ENCODE peak calls at places on chromosomes 5 and 9, in five cellular contexts. R is RWPE1; B is T-helper 2 cell treated with Interferon-gamma antibody and Interleukin-4, amounts not matched to agents 5 μg/mL and 100 μg/mL, for 36 hours; X is neural crest cell; E is retina. F is an unnamed sample.
A peak's percentile ranks its signal among the peaks of the same experiment; 100 is the strongest.

GRCh38 chr5:171628344-171628743 is 157.3 kb upstream of the SMIM23 start:
- DNase-seq in R (no peak), E (no peak), X (no peak), B (no peak), F (no peak)

GRCh38 chr9:120617637-120617979 is 37.6 kb upstream of the CDK5RAP2 start:
- DNase-seq in B (no peak), R (no peak), X (no peak), E (no peak), F (no peak)

GRCh38 chr5:120734033-120734432 is 269.9 kb downstream of the PRR16 start:
- DNase-seq in R (no peak), E (no peak), B (no peak), X (no peak), F (no peak)

GRCh38 chr5:158560170-158560569 is 539.5 kb downstream of the EBF1 start:
- DNase-seq in E (peak; percentile 25), X (no peak), R (peak; percentile 51), B (no peak), F (no peak)

GRCh38 chr5:35838370-35839042 is 18.2 kb upstream of the IL7R start:
- DNase-seq in X (no peak), R (no peak), E (no peak), B (no peak), F (no peak)

GRCh38 chr9:22416692-22417060 is 29.9 kb upstream of the DMRTA1 start:
- DNase-seq in E (no peak), X (no peak), B (no peak), R (no peak), F (no peak)

GRCh38 chr9:33148367-33149019 is 18.6 kb downstream of the B4GALT1 start:
- DNase-seq in B (no peak), E (no peak), X (no peak), R (no peak), F (no peak)

GRCh38 chr5:36108758-36109245 is 42.1 kb upstream of the UGT3A2 start:
- DNase-seq in E (no peak), X (no peak), B (no peak), R (no peak), F (no peak)

GRCh38 chr9:96135904-96136303 is 166.1 kb downstream of the HSD17B3 start:
- DNase-seq in B (no peak), X (no peak), E (no peak), R (no peak), F (no peak)

GRCh38 chr9:73437758-73438157 is 286.1 kb downstream of the ANXA1 start:
- DNase-seq in E (no peak), B (no peak), X (no peak), R (no peak), F (no peak)

GRCh38 chr9:93308676-93309075 is 124.7 kb downstream of the WNK2 start:
- DNase-seq in B (no peak), R (no peak), X (no peak), E (no peak), F (no peak)

GRCh38 chr9:6855860-6856259 is 98.1 kb downstream of the KDM4C start:
- DNase-seq in B (no peak), R (no peak), E (no peak), X (no peak), F (no peak)

GRCh38 chr5:58893551-58893950 is 310.7 kb downstream of the RAB3C start:
- DNase-seq in E (no peak), R (peak; percentile 21), B (no peak), X (no peak), F (no peak)

GRCh38 chr9:130333041-130334040 is 67.8 kb downstream of the HMCN2 start:
- DNase-seq in X (no peak), R (no peak), B (no peak), E (peak; percentile 65), F (no peak)

GRCh38 chr9:93825348-93826115 is 129.6 kb downstream of the BARX1 start:
- DNase-seq in R (no peak), E (no peak), X (no peak), B (no peak), F (no peak)

GRCh38 chr5:116738948-116739339 is 164.3 kb upstream of the SEMA6A start:
- DNase-seq in B (no peak), R (no peak), X (no peak), E (no peak), F (no peak)

GRCh38 chr5:15475365-15475764 is 24.6 kb upstream of the FBXL7 start:
- DNase-seq in E (no peak), X (no peak), R (no peak), B (no peak), F (no peak)

GRCh38 chr9:130451509-130452388 is 7.0 kb downstream of the ASS1 start:
- DNase-seq in B (no peak), X (no peak), E (peak; percentile 73), R (peak; percentile 98), F (peak; percentile 73)

GRCh38 chr9:135156525-135157510 is 69.3 kb downstream of the OLFM1 start:
- DNase-seq in B (no peak), X (peak; percentile 81), R (peak; percentile 84), E (peak; percentile 75), F (peak; percentile 33)

GRCh38 chr5:172906436-172906835 is 52.8 kb upstream of the RPL26L1 start:
- DNase-seq in R (no peak), X (no peak), B (no peak), E (no peak), F (no peak)

GRCh38 chr9:135273077-135273476 is 185.6 kb downstream of the OLFM1 start:
- DNase-seq in B (no peak), X (no peak), R (no peak), E (peak; percentile 64), F (no peak)

GRCh38 chr9:107733530-107733907 is 243.9 kb upstream of the KLF4 start:
- DNase-seq in R (no peak), B (no peak), X (no peak), E (no peak), F (no peak)

GRCh38 chr5:180787025-180787424 is 15.6 kb downstream of the MGAT1 start:
- DNase-seq in B (no peak), E (peak; percentile 19), R (no peak), X (no peak), F (no peak)

GRCh38 chr9:120306561-120306960 is 273.4 kb downstream of the CDK5RAP2 start:
- DNase-seq in B (no peak), E (no peak), X (no peak), R (no peak), F (no peak)

GRCh38 chr5:166493627-166494026 is 1797.8 kb upstream of the WWC1 start:
- DNase-seq in R (no peak), E (no peak), X (no peak), B (no peak), F (no peak)

GRCh38 chr9:110582156-110582555 is 2.6 kb upstream of the SVEP1 start:
- DNase-seq in R (no peak), B (no peak), E (no peak), X (no peak), F (no peak)

GRCh38 chr9:87127543-87127942 is 180.2 kb upstream of the GAS1 start:
- DNase-seq in R (no peak), B (no peak), X (no peak), E (no peak), F (no peak)

GRCh38 chr5:82659114-82659513 is 381.0 kb upstream of the RPS23 start:
- DNase-seq in E (no peak), X (no peak), B (no peak), R (no peak), F (no peak)

GRCh38 chr5:164326219-164326618 is 820.8 kb downstream of the MAT2B start:
- DNase-seq in R (no peak), X (no peak), E (no peak), B (no peak), F (no peak)

GRCh38 chr9:129776566-129776937 is 23.7 kb upstream of the PTGES start:
- DNase-seq in R (no peak), E (no peak), X (no peak), B (no peak), F (no peak)

GRCh38 chr9:27527702-27528277 is 1.8 kb downstream of the MOB3B start:
- DNase-seq in B (no peak), R (no peak), X (no peak), E (no peak), F (no peak)

GRCh38 chr5:156922207-156922792 is 40.7 kb downstream of the TIMD4 start:
- DNase-seq in E (no peak), X (no peak), B (peak; percentile 16), R (no peak), F (no peak)

GRCh38 chr9:4084440-4084818 is 215.4 kb downstream of the GLIS3 start:
- DNase-seq in E (no peak), X (no peak), R (no peak), B (no peak), F (no peak)

GRCh38 chr9:132232522-132232921 is 70.7 kb downstream of the NTNG2 start:
- DNase-seq in E (no peak), X (no peak), R (no peak), B (no peak), F (no peak)

GRCh38 chr9:88971131-88971960 is 19.9 kb upstream of the S1PR3 start:
- DNase-seq in R (no peak), X (peak; percentile 32), E (peak; percentile 85), B (no peak), F (no peak)

GRCh38 chr5:109100971-109101370 is 308.8 kb downstream of the PJA2 start:
- DNase-seq in E (no peak), R (no peak), B (no peak), X (no peak), F (no peak)

F was measured in HAP-1.